ENCODE peak calls at places on chromosomes 3 and 15, in nine cellular contexts. Q is mesendoderm; I is heart left ventricle; W is naive thymus-derived CD4-positive, alpha-beta T cell; D is HepG2; F is colonic mucosa; B is GM23338; Z is GM23248; R is ovary. Y is an unnamed sample.

GRCh38 chr3:62373714-62374333 is 474 bp upstream of the FEZF2 start:
- DNase-seq in Q (no peak), I (no peak), W (no peak), D (no peak), F (no peak), B (peak; percentile 26), Z (no peak), R (no peak), Y (no peak)

GRCh38 chr3:126998728-126999127 is 15.8 kb downstream of the PLXNA1 start:
- DNase-seq in Q (no peak), I (no peak), W (no peak), D (no peak), F (peak; percentile 32), B (no peak), Z (no peak), R (no peak), Y (no peak)

GRCh38 chr15:101390060-101390459 is 95.0 kb upstream of the SNRPA1 start:
- DNase-seq in Q (no peak), I (no peak), W (no peak), D (no peak), F (no peak), B (no peak), Z (no peak), R (no peak), Y (no peak)

GRCh38 chr15:40358492-40359353 is 704 bp downstream of the DISP2 start:
- DNase-seq in Q (peak; percentile 51), I (no peak), W (peak; percentile 46), D (no peak), F (peak; percentile 66), B (peak; percentile 72), Z (no peak), R (no peak), Y (no peak)

GRCh38 chr3:100902572-100902971 is 90.6 kb downstream of the ABI3BP start:
- DNase-seq in Q (no peak), I (no peak), W (no peak), D (no peak), F (no peak), B (no peak), Z (peak; percentile 86), R (no peak), Y (no peak)

GRCh38 chr3:14768881-14769280 is 49.9 kb upstream of the FGD5 start:
- DNase-seq in Q (no peak), I (no peak), W (no peak), D (no peak), F (no peak), B (no peak), Z (no peak), R (no peak), Y (no peak)

GRCh38 chr3:12479919-12480425 is 4.3 kb upstream of the TSEN2 start:
- DNase-seq in Q (peak; percentile 69), I (no peak), W (no peak), D (peak; percentile 66), F (peak; percentile 86), B (peak; percentile 85), Z (peak; percentile 58), R (peak; percentile 43), Y (no peak)

GRCh38 chr15:59594493-59594942 is 17.1 kb upstream of the GCNT3 start:
- DNase-seq in Q (no peak), I (no peak), W (no peak), D (peak; percentile 84), F (peak; percentile 72), B (no peak), Z (peak; percentile 91), R (peak; percentile 36), Y (no peak)

GRCh38 chr3:42072930-42073329 is 18.2 kb upstream of the TRAK1 start:
- DNase-seq in Q (no peak), I (no peak), W (no peak), D (no peak), F (no peak), B (no peak), Z (no peak), R (no peak), Y (no peak)

GRCh38 chr3:42068303-42069088 is 22.7 kb upstream of the TRAK1 start:
- DNase-seq in Q (no peak), I (no peak), W (no peak), D (no peak), F (no peak), B (no peak), Z (peak; percentile 48), R (no peak), Y (no peak)

GRCh38 chr3:42070089-42070885 is 20.9 kb upstream of the TRAK1 start:
- DNase-seq in Q (no peak), I (no peak), W (no peak), D (no peak), F (peak; percentile 61), B (no peak), Z (peak; percentile 36), R (no peak), Y (no peak)

GRCh38 chr3:42072583-42072924 is 18.6 kb upstream of the TRAK1 start:
- DNase-seq in Q (no peak), I (no peak), W (no peak), D (no peak), F (no peak), B (no peak), Z (no peak), R (no peak), Y (no peak)

GRCh38 chr3:42071720-42072582 is 19.2 kb upstream of the TRAK1 start:
- DNase-seq in Q (peak; percentile 92), I (peak; percentile 85), W (no peak), D (peak; percentile 39), F (peak; percentile 75), B (peak; percentile 74), Z (peak; percentile 80), R (peak; percentile 58), Y (peak; percentile 32)
- H3K4me1 ChIP-seq in Q (peaks cover 8% of the 10 kb centered on the region), I (peaks cover 88% of the 10 kb centered on the region), W (no peaks in the 10 kb centered on the region), D (peaks cover 56% of the 10 kb centered on the region), F (peaks cover 31% of the 10 kb centered on the region), B (peaks cover 17% of the 10 kb centered on the region), Z (peaks cover 62% of the 10 kb centered on the region), R (peaks cover 15% of the 10 kb centered on the region), Y (peaks cover 48% of the 10 kb centered on the region)

GRCh38 chr3:194657439-194657838 is 14.6 kb downstream of the LSG1 start:
- DNase-seq in Q (no peak), I (no peak), W (no peak), D (no peak), F (peak; percentile 37), B (no peak), Z (no peak), R (no peak), Y (no peak)

GRCh38 chr3:194661374-194661773 is 10.6 kb downstream of the LSG1 start:
- DNase-seq in Q (no peak), I (no peak), W (no peak), D (no peak), F (no peak), B (no peak), Z (no peak), R (no peak), Y (no peak)

GRCh38 chr3:194658477-194659242 is 13.3 kb downstream of the LSG1 start:
- DNase-seq in Q (no peak), I (no peak), W (no peak), D (no peak), F (no peak), B (no peak), Z (no peak), R (no peak), Y (no peak)

GRCh38 chr3:194661946-194662345 is 10.0 kb downstream of the LSG1 start:
- DNase-seq in Q (no peak), I (no peak), W (no peak), D (no peak), F (no peak), B (no peak), Z (no peak), R (no peak), Y (no peak)

DNA sequence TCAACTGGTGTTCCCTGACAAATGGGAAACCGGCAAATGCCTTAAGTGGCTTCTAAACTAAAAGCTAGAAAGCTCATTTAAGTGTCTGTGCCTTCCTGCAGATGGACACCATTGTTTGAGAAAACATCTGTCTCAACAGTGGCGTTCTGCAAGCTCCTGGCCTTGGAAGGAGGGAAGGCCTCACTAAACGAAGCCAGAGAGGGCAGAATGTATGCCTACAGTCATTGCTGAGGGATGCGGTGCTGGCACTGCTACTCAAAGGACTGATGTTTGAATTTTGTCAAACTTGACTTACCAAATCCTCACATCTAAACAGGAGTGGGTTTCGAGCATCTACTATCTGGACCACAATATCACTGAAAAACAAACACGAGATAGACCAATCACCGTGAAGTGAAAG is 12.2 kb downstream of the LSG1 start:
- DNase-seq in Q (no peak), I (no peak), W (no peak), D (no peak), F (no peak), B (no peak), Z (peak; percentile 9), R (no peak), Y (no peak)
- H3K4me1 ChIP-seq in Q (no peaks in the 10 kb centered on the region), I (peaks cover 11% of the 10 kb centered on the region), W (no peaks in the 10 kb centered on the region), D (no peaks in the 10 kb centered on the region), F (no peaks in the 10 kb centered on the region), B (peaks cover 4% of the 10 kb centered on the region), Z (no peaks in the 10 kb centered on the region), R (peaks cover 2% of the 10 kb centered on the region), Y (no peaks in the 10 kb centered on the region)

DNA sequence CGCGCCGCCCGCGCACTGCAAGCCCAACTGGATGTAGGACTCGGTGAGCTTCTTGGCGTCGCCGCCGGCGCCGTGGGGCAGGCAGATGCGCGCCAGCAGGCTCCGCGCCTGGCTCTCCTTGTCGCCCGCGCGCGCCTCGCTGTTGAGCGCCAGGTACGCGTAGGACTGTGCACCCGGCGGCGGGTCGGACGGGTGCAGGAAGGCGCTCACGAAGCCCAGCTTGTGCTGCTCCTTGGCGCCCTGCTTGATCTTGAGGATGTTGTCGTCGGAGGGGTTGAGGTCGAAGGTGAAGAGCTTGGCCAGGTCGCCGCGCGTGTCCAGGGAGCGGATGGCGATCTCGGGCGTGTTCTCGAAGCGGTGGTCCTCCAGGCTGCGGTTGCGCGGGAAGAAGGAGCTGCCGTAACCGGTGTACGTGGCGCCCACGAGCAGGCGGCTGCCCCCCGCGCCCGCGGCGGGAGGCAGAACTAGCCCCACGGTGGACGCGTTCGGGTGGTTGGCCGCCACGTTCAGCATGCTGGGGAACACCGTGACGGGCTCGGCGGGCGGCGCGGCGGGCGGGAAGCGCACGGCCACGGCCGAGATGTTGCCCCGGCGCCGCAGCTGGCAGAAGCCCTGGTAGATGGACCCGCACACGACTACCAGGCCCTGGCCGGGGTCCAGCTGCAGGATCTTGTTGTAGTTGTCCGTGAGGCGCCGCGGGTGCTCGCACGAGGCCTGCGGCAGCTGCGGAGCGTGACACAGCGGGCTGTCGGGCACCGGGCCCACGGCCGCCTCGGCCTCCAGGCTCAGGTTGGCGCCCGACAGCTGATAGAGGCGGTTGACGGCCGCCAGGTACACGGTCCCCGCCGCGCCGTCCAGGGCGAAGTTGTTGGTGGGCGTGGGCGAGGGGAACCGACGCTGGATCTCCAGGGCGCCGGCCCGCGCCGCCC is 619 bp downstream of the PLXND1 start:
- DNase-seq in Q (peak; percentile 82), I (peak; percentile 77), W (peak; percentile 42), D (no peak), F (no peak), B (no peak), Z (peak; percentile 85), R (peak; percentile 69), Y (no peak)
- H3K4me1 ChIP-seq in Q (peaks cover 33% of the 10 kb centered on the region), I (peaks cover 66% of the 10 kb centered on the region), W (no peaks in the 10 kb centered on the region), D (peaks cover 74% of the 10 kb centered on the region), F (no peaks in the 10 kb centered on the region), B (peaks cover 45% of the 10 kb centered on the region), Z (peaks cover 32% of the 10 kb centered on the region), R (peaks cover 11% of the 10 kb centered on the region), Y (no peaks in the 10 kb centered on the region)

GRCh38 chr3:131388400-131388799 is 6.8 kb downstream of the NUDT16 start:
- DNase-seq in Q (no peak), I (no peak), W (no peak), D (no peak), F (no peak), B (no peak), Z (peak; percentile 48), R (no peak), Y (no peak)

GRCh38 chr3:131390331-131390730 is 8.8 kb downstream of the NUDT16 start:
- DNase-seq in Q (no peak), I (no peak), W (no peak), D (no peak), F (no peak), B (no peak), Z (no peak), R (no peak), Y (no peak)

GRCh38 chr3:131387796-131388195 is 6.2 kb downstream of the NUDT16 start:
- DNase-seq in Q (peak; percentile 59), I (no peak), W (no peak), D (no peak), F (no peak), B (no peak), Z (no peak), R (no peak), Y (no peak)

GRCh38 chr3:131381445-131382291 is at the start of gene NUDT16:
- DNase-seq in Q (peak; percentile 99), I (peak; percentile 100), W (peak; percentile 97), D (peak; percentile 97), F (peak; percentile 100), B (peak; percentile 99), Z (peak; percentile 100), R (peak; percentile 100), Y (peak; percentile 98)

DNA sequence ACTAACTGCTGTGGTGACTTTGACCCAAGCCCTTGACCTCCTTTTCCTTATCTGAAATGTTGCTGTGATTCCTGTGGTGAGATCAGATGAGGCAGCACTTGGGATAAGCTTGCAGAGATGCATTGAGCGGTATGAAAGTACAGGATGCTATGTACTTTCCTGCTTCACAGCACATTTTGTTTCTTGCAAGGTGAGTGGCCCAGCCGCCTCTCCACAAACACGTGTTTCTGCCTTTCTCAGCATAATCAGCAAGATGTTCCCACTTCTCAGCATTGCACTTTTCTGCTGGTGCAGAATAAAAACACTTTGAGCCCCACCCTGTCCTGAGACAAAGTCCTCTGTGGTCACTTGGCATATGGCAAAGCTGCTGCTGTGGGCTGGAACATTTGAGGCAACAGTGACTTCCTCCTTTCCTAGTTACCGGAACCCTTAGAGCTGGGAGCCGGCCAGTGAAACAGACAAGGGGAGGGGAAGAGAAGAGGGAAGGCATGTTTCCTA is 4.9 kb downstream of the NUDT16 start:
- DNase-seq in Q (peak; percentile 25), I (peak; percentile 83), W (peak; percentile 27), D (no peak), F (peak; percentile 86), B (no peak), Z (no peak), R (no peak), Y (peak; percentile 53)
- H3K4me1 ChIP-seq in Q (no peaks in the 10 kb centered on the region), I (peaks cover 30% of the 10 kb centered on the region), W (peaks cover 14% of the 10 kb centered on the region), D (peaks cover 28% of the 10 kb centered on the region), F (peaks cover 15% of the 10 kb centered on the region), B (peaks cover 7% of the 10 kb centered on the region), Z (peaks cover 22% of the 10 kb centered on the region), R (peaks cover 2% of the 10 kb centered on the region), Y (no peaks in the 10 kb centered on the region)

Y was measured in tibial nerve.